ENCODE peak calls at places on chromosomes 5 and 9, in seven cellular contexts. One of them, this sample, is unnamed. For H3K4me1, the result is how much of the 10 kb centered on the place peaks cover.

GRCh38 chr5:1781726-1782384 is 17.8 kb downstream of the MRPL36 start:
- DNase-seq in neuronal stem cell: no peak
- DNase-seq in heart right ventricle: no peak
- DNase-seq in A549: no peak
- DNase-seq in H1: no peak
- DNase-seq in tibial nerve: no peak
- DNase-seq in psoas muscle: peak
- DNase-seq in this sample: peak

GRCh38 chr9:135589596-135590485 is 28.3 kb downstream of the PAEP start:
- DNase-seq in heart right ventricle: no peak
- DNase-seq in neuronal stem cell: no peak
- DNase-seq in tibial nerve: no peak
- DNase-seq in psoas muscle: no peak
- DNase-seq in H1: no peak
- DNase-seq in A549: no peak
- DNase-seq in this sample: no peak

GRCh38 chr9:104606202-104606601 is 775 bp upstream of the OR13C2 start:
- DNase-seq in tibial nerve: no peak
- DNase-seq in neuronal stem cell: peak
- DNase-seq in A549: no peak
- DNase-seq in H1: no peak
- DNase-seq in psoas muscle: no peak
- DNase-seq in heart right ventricle: no peak
- DNase-seq in this sample: no peak

GRCh38 chr5:110401881-110402280 is 324.6 kb downstream of the TMEM232 start:
- DNase-seq in psoas muscle: no peak
- DNase-seq in neuronal stem cell: no peak
- DNase-seq in heart right ventricle: no peak
- DNase-seq in H1: no peak
- DNase-seq in tibial nerve: no peak
- DNase-seq in A549: no peak
- DNase-seq in this sample: no peak

GRCh38 chr5:100904259-100904822 is 1.3 kb upstream of the ST8SIA4 start:
- DNase-seq in heart right ventricle: peak
- DNase-seq in tibial nerve: no peak
- DNase-seq in A549: no peak
- DNase-seq in psoas muscle: no peak
- DNase-seq in neuronal stem cell: no peak
- DNase-seq in H1: no peak
- DNase-seq in this sample: no peak

GRCh38 chr9:137136261-137136925 is 2.6 kb upstream of the GRIN1 start:
- DNase-seq in psoas muscle: no peak
- DNase-seq in H1: no peak
- DNase-seq in neuronal stem cell: no peak
- DNase-seq in A549: no peak
- DNase-seq in heart right ventricle: no peak
- DNase-seq in tibial nerve: no peak
- DNase-seq in this sample: peak

GRCh38 chr5:17127743-17128231 is 89.6 kb upstream of the BASP1 start:
- DNase-seq in A549: peak
- DNase-seq in tibial nerve: no peak
- DNase-seq in H1: no peak
- DNase-seq in neuronal stem cell: no peak
- DNase-seq in heart right ventricle: no peak
- DNase-seq in psoas muscle: no peak
- DNase-seq in this sample: no peak

GRCh38 chr5:58259685-58260152 is 200.2 kb downstream of the PLK2 start:
- DNase-seq in heart right ventricle: no peak
- DNase-seq in A549: peak
- DNase-seq in neuronal stem cell: peak
- DNase-seq in psoas muscle: no peak
- DNase-seq in tibial nerve: no peak
- DNase-seq in H1: peak
- DNase-seq in this sample: no peak

GRCh38 chr5:142540774-142541466 is 145.0 kb downstream of the FGF1 start:
- DNase-seq in A549: no peak
- DNase-seq in neuronal stem cell: no peak
- DNase-seq in heart right ventricle: peak
- DNase-seq in tibial nerve: peak
- DNase-seq in H1: no peak
- DNase-seq in psoas muscle: peak
- DNase-seq in this sample: peak

GRCh38 chr5:123119334-123119986 is 30.4 kb downstream of the PRDM6 start:
- DNase-seq in H1: peak
- DNase-seq in A549: peak
- DNase-seq in neuronal stem cell: no peak
- DNase-seq in tibial nerve: no peak
- DNase-seq in heart right ventricle: no peak
- DNase-seq in psoas muscle: no peak
- DNase-seq in this sample: no peak

GRCh38 chr5:171992305-171992704 is 14.1 kb downstream of the FBXW11 start:
- DNase-seq in A549: no peak
- DNase-seq in tibial nerve: no peak
- DNase-seq in H1: no peak
- DNase-seq in psoas muscle: no peak
- DNase-seq in neuronal stem cell: no peak
- DNase-seq in heart right ventricle: no peak
- DNase-seq in this sample: no peak

GRCh38 chr5:1479581-1480188 is 34.4 kb upstream of the SLC6A3 start:
- DNase-seq in psoas muscle: peak
- DNase-seq in heart right ventricle: no peak
- DNase-seq in A549: peak
- DNase-seq in neuronal stem cell: peak
- DNase-seq in tibial nerve: no peak
- DNase-seq in H1: no peak
- DNase-seq in this sample: peak

GRCh38 chr5:89246252-89246651 is 363.3 kb upstream of the MEF2C start:
- DNase-seq in A549: no peak
- DNase-seq in neuronal stem cell: no peak
- DNase-seq in psoas muscle: no peak
- DNase-seq in H1: no peak
- DNase-seq in tibial nerve: no peak
- DNase-seq in heart right ventricle: no peak
- DNase-seq in this sample: no peak

GRCh38 chr5:1836176-1836890 is 35.1 kb downstream of the NDUFS6 start:
- DNase-seq in A549: no peak
- DNase-seq in H1: no peak
- DNase-seq in neuronal stem cell: no peak
- DNase-seq in psoas muscle: no peak
- DNase-seq in tibial nerve: no peak
- DNase-seq in heart right ventricle: peak
- DNase-seq in this sample: peak

GRCh38 chr5:157020002-157020401 is 38.9 kb downstream of the HAVCR1 start:
- DNase-seq in psoas muscle: no peak
- DNase-seq in heart right ventricle: no peak
- DNase-seq in A549: no peak
- DNase-seq in H1: no peak
- DNase-seq in tibial nerve: no peak
- DNase-seq in neuronal stem cell: no peak
- DNase-seq in this sample: no peak

GRCh38 chr5:158522761-158523160 is 577.0 kb downstream of the EBF1 start:
- DNase-seq in heart right ventricle: peak
- DNase-seq in H1: no peak
- DNase-seq in A549: no peak
- DNase-seq in neuronal stem cell: no peak
- DNase-seq in tibial nerve: no peak
- DNase-seq in psoas muscle: no peak
- DNase-seq in this sample: peak

GRCh38 chr5:72649449-72649848 is 142.2 kb upstream of the ZNF366 start:
- DNase-seq in H1: no peak
- DNase-seq in A549: no peak
- DNase-seq in tibial nerve: no peak
- DNase-seq in neuronal stem cell: no peak
- DNase-seq in heart right ventricle: no peak
- DNase-seq in psoas muscle: no peak
- DNase-seq in this sample: no peak

GRCh38 chr9:79213417-79214125 is 358.2 kb upstream of the TLE4 start:
- DNase-seq in tibial nerve: no peak
- DNase-seq in H1: no peak
- DNase-seq in psoas muscle: no peak
- DNase-seq in neuronal stem cell: no peak
- DNase-seq in heart right ventricle: no peak
- DNase-seq in A549: no peak
- DNase-seq in this sample: no peak

GRCh38 chr9:38020251-38021076 is 48.6 kb downstream of the SHB start:
- DNase-seq in A549: no peak
- DNase-seq in psoas muscle: no peak
- DNase-seq in neuronal stem cell: no peak
- DNase-seq in H1: no peak
- DNase-seq in heart right ventricle: no peak
- DNase-seq in tibial nerve: no peak
- DNase-seq in this sample: no peak

DNA sequence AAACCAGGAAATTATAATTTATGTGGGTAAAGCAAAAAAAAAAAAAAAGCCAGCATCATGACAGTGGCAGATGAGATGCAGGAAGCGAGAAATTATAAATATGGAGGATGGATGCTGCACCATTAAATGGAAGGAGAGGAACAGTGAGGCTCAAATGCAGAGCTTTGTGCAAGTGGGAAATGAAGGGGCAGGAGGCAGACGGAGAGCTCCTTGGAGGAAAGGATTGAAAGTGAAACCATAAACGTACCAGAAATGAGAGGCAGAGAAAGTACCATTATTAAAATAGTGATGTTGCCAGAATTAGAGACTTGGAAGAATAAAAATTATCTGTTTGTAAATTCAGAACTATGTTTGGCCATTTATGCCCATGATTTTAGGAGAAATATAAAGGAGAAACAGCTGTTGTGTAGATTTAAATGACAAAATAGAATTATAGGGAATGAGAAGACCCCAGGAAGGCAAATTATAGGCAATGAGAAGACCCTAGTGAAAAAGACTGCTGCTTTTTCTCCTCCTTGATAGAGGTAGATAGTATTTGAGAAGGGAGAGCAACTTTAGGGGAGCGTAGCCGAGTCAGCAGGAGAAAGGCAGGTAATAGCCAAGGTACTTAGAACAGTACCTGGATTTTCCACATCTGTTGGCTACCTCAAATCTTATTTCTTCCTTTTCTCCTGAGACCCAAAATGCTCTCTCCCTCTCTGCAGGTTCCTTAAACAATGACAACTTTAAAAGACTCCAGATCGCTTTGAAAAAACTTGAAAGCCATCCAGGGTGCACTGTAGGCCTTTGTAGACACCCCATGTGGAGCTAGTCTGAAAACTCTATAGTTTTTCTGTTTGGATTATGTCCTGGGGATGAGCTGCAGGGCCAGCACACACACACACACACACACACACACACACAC is 341.1 kb upstream of the CD180 start:
- DNase-seq in heart right ventricle: no peak
- DNase-seq in psoas muscle: no peak
- DNase-seq in A549: no peak
- DNase-seq in tibial nerve: no peak
- DNase-seq in H1: no peak
- DNase-seq in neuronal stem cell: no peak
- DNase-seq in this sample: no peak
- H3K4me3 ChIP-seq in heart right ventricle: no peak
- H3K4me3 ChIP-seq in psoas muscle: peak
- H3K4me3 ChIP-seq in A549: no peak
- H3K4me3 ChIP-seq in tibial nerve: peak
- H3K4me3 ChIP-seq in H1: no peak
- H3K4me3 ChIP-seq in neuronal stem cell: no peak
- H3K4me3 ChIP-seq in this sample: peak

DNA sequence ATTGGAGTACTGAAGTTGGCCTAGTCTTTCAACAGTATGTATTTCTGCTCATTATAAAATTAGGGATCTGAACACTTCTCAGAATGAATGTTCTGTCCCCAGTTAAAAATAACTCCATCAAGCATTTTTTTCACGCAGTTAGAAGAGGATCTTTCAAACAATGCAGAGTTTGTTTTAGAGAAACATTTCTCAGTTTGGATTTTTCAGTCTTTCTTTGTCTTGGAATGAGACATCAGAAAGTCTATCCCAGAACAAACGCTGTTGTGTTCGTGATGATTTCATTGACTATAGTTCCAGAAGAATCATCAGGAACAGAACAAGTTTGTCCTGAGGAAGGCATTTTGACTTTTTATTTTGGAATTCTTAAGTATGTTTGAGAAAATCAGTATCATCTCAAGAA is 218.7 kb downstream of the ARRDC3 start:
- DNase-seq in tibial nerve: no peak
- DNase-seq in neuronal stem cell: no peak
- DNase-seq in heart right ventricle: no peak
- DNase-seq in psoas muscle: no peak
- DNase-seq in A549: no peak
- DNase-seq in H1: no peak
- DNase-seq in this sample: no peak
- H3K4me1 ChIP-seq in tibial nerve: under half
- H3K4me1 ChIP-seq in neuronal stem cell: under half
- H3K4me1 ChIP-seq in heart right ventricle: under half
- H3K4me1 ChIP-seq in psoas muscle: under half
- H3K4me1 ChIP-seq in A549: under half
- H3K4me1 ChIP-seq in H1: under half
- H3K4me1 ChIP-seq in this sample: under half

DNA sequence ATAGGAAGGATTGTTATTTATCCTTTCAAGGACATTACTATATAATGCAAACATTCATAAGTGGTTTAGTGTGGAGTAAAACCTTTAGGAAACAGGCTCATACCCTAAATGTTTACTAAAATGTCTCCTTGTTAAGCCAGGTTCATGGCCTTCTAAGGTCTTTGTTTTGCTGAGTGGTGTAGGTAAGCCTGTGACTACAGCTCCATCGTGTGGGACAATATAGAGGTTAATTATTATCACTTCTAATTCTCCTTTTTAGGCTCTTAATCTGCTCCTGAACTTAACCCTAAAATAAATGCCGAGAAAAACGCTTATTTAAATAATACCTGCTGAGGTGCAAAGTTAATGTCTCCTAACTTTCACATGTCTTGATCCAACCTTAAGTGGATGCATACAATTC is 43.8 kb downstream of the SPINK5 start:
- DNase-seq in heart right ventricle: no peak
- DNase-seq in A549: no peak
- DNase-seq in neuronal stem cell: no peak
- DNase-seq in psoas muscle: no peak
- DNase-seq in H1: no peak
- DNase-seq in tibial nerve: no peak
- DNase-seq in this sample: no peak
- H3K27ac ChIP-seq in heart right ventricle: no peak
- H3K27ac ChIP-seq in A549: no peak
- H3K27ac ChIP-seq in neuronal stem cell: no peak
- H3K27ac ChIP-seq in psoas muscle: no peak
- H3K27ac ChIP-seq in H1: no peak
- H3K27ac ChIP-seq in tibial nerve: no peak
- H3K27ac ChIP-seq in this sample: no peak

DNA sequence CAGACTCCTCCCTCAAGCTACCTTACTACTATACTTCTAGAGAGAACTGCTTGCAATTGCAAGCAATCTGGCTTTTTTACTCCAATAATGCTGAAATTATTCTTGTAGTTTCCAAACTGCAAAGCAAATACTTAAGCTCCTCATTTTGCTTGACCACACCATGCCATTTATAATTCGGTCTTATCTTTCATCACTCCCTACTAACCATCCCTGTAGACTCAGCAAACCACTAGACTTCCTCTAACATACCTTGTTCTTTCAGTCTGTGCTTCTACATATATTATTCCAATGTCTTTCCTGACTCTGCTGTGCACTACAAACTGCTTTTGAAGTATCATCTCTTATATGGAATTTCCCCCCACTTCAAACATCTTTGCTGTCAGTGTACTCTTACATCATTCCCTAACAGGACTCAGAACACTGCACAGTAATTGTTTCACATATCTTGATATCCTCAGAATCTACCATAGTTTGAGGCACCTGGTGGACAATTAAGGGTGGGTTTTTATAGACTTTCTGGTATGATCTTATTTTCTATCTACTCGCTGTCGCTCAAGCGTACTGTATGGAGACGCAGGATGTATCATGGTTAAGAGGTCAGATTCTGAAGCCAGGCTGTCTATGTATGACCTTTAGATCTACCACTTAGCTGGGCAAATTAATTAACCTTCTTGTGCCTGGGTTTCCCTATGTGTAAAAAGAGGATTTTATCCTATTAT is 2.8 kb downstream of the IL6ST start:
- DNase-seq in A549: no peak
- DNase-seq in H1: no peak
- DNase-seq in neuronal stem cell: no peak
- DNase-seq in psoas muscle: no peak
- DNase-seq in heart right ventricle: no peak
- DNase-seq in tibial nerve: no peak
- DNase-seq in this sample: no peak
- H3K4me3 ChIP-seq in A549: peak
- H3K4me3 ChIP-seq in H1: no peak
- H3K4me3 ChIP-seq in neuronal stem cell: no peak
- H3K4me3 ChIP-seq in psoas muscle: peak
- H3K4me3 ChIP-seq in heart right ventricle: peak
- H3K4me3 ChIP-seq in tibial nerve: peak
- H3K4me3 ChIP-seq in this sample: peak

This sample was measured in right cardiac atrium.